ENCODE peak calls at places on chromosome 3, in eight cellular contexts. One of them, this sample, is unnamed.
A peak's percentile ranks its signal among the peaks of the same experiment; 100 is the strongest.

GRCh38 chr3:149442845-149443544 is 31.5 kb upstream of the TM4SF4 start:
- DNase-seq in NCI-H1105: no peak
- DNase-seq in stimulated activated CD8-positive, alpha-beta memory T cell treated with anti-CD3 and anti-CD28 coated beads, Interleukin-15, amount 100 ng/mL, for 4 hours: no peak
- DNase-seq in effector memory CD8-positive, alpha-beta T cell: no peak
- DNase-seq in KBM-7: no peak
- DNase-seq in memory B cell: no peak
- DNase-seq in activated naive CD8-positive, alpha-beta T cell treated with anti-CD3 and anti-CD28 coated beads, Interleukin-2, amount 50 U/mL, for 24 hours: no peak
- DNase-seq in fibroblast of mammary gland: peak; percentile 85
- DNase-seq in this sample: peak; percentile 43

GRCh38 chr3:196868297-196868661 is 559 bp downstream of the SENP5 start:
- DNase-seq in activated naive CD8-positive, alpha-beta T cell treated with anti-CD3 and anti-CD28 coated beads, Interleukin-2, amount 50 U/mL, for 24 hours: peak; percentile 34
- DNase-seq in effector memory CD8-positive, alpha-beta T cell: peak; percentile 1
- DNase-seq in KBM-7: peak; percentile 54
- DNase-seq in fibroblast of mammary gland: peak; percentile 13
- DNase-seq in memory B cell: peak; percentile 4
- DNase-seq in stimulated activated CD8-positive, alpha-beta memory T cell treated with anti-CD3 and anti-CD28 coated beads, Interleukin-15, amount 100 ng/mL, for 4 hours: no peak
- DNase-seq in NCI-H1105: no peak
- DNase-seq in this sample: no peak

GRCh38 chr3:170423001-170423615 is 4.4 kb downstream of the CLDN11 start:
- DNase-seq in KBM-7: no peak
- DNase-seq in effector memory CD8-positive, alpha-beta T cell: no peak
- DNase-seq in activated naive CD8-positive, alpha-beta T cell treated with anti-CD3 and anti-CD28 coated beads, Interleukin-2, amount 50 U/mL, for 24 hours: no peak
- DNase-seq in fibroblast of mammary gland: no peak
- DNase-seq in NCI-H1105: no peak
- DNase-seq in memory B cell: no peak
- DNase-seq in stimulated activated CD8-positive, alpha-beta memory T cell treated with anti-CD3 and anti-CD28 coated beads, Interleukin-15, amount 100 ng/mL, for 4 hours: no peak
- DNase-seq in this sample: no peak

GRCh38 chr3:147843331-147843730 is 434.2 kb downstream of the ZIC1 start:
- DNase-seq in stimulated activated CD8-positive, alpha-beta memory T cell treated with anti-CD3 and anti-CD28 coated beads, Interleukin-15, amount 100 ng/mL, for 4 hours: no peak
- DNase-seq in activated naive CD8-positive, alpha-beta T cell treated with anti-CD3 and anti-CD28 coated beads, Interleukin-2, amount 50 U/mL, for 24 hours: no peak
- DNase-seq in memory B cell: no peak
- DNase-seq in KBM-7: no peak
- DNase-seq in effector memory CD8-positive, alpha-beta T cell: no peak
- DNase-seq in NCI-H1105: no peak
- DNase-seq in fibroblast of mammary gland: peak; percentile 37
- DNase-seq in this sample: no peak

GRCh38 chr3:42638339-42638842 is 15.1 kb upstream of the ZBTB47 start:
- DNase-seq in fibroblast of mammary gland: no peak
- DNase-seq in activated naive CD8-positive, alpha-beta T cell treated with anti-CD3 and anti-CD28 coated beads, Interleukin-2, amount 50 U/mL, for 24 hours: no peak
- DNase-seq in effector memory CD8-positive, alpha-beta T cell: no peak
- DNase-seq in KBM-7: no peak
- DNase-seq in stimulated activated CD8-positive, alpha-beta memory T cell treated with anti-CD3 and anti-CD28 coated beads, Interleukin-15, amount 100 ng/mL, for 4 hours: no peak
- DNase-seq in memory B cell: no peak
- DNase-seq in NCI-H1105: no peak
- DNase-seq in this sample: no peak

GRCh38 chr3:25906132-25906906 is 116.4 kb downstream of the OXSM start:
- DNase-seq in fibroblast of mammary gland: no peak
- DNase-seq in effector memory CD8-positive, alpha-beta T cell: no peak
- DNase-seq in stimulated activated CD8-positive, alpha-beta memory T cell treated with anti-CD3 and anti-CD28 coated beads, Interleukin-15, amount 100 ng/mL, for 4 hours: no peak
- DNase-seq in NCI-H1105: no peak
- DNase-seq in KBM-7: no peak
- DNase-seq in memory B cell: no peak
- DNase-seq in activated naive CD8-positive, alpha-beta T cell treated with anti-CD3 and anti-CD28 coated beads, Interleukin-2, amount 50 U/mL, for 24 hours: no peak
- DNase-seq in this sample: no peak

GRCh38 chr3:184604039-184604955 is 42.7 kb downstream of the EPHB3 start:
- DNase-seq in effector memory CD8-positive, alpha-beta T cell: no peak
- DNase-seq in activated naive CD8-positive, alpha-beta T cell treated with anti-CD3 and anti-CD28 coated beads, Interleukin-2, amount 50 U/mL, for 24 hours: no peak
- DNase-seq in stimulated activated CD8-positive, alpha-beta memory T cell treated with anti-CD3 and anti-CD28 coated beads, Interleukin-15, amount 100 ng/mL, for 4 hours: no peak
- DNase-seq in fibroblast of mammary gland: no peak
- DNase-seq in KBM-7: peak; percentile 68
- DNase-seq in NCI-H1105: no peak
- DNase-seq in memory B cell: no peak
- DNase-seq in this sample: no peak

GRCh38 chr3:47394140-47394855 is 13.5 kb downstream of the PTPN23 start:
- DNase-seq in effector memory CD8-positive, alpha-beta T cell: no peak
- DNase-seq in memory B cell: no peak
- DNase-seq in activated naive CD8-positive, alpha-beta T cell treated with anti-CD3 and anti-CD28 coated beads, Interleukin-2, amount 50 U/mL, for 24 hours: no peak
- DNase-seq in KBM-7: no peak
- DNase-seq in stimulated activated CD8-positive, alpha-beta memory T cell treated with anti-CD3 and anti-CD28 coated beads, Interleukin-15, amount 100 ng/mL, for 4 hours: no peak
- DNase-seq in NCI-H1105: no peak
- DNase-seq in fibroblast of mammary gland: no peak
- DNase-seq in this sample: no peak

GRCh38 chr3:133662256-133662773 is 574 bp upstream of the TOPBP1 start:
- DNase-seq in activated naive CD8-positive, alpha-beta T cell treated with anti-CD3 and anti-CD28 coated beads, Interleukin-2, amount 50 U/mL, for 24 hours: peak; percentile 28
- DNase-seq in KBM-7: no peak
- DNase-seq in NCI-H1105: no peak
- DNase-seq in memory B cell: no peak
- DNase-seq in stimulated activated CD8-positive, alpha-beta memory T cell treated with anti-CD3 and anti-CD28 coated beads, Interleukin-15, amount 100 ng/mL, for 4 hours: no peak
- DNase-seq in effector memory CD8-positive, alpha-beta T cell: peak; percentile 1
- DNase-seq in fibroblast of mammary gland: peak; percentile 33
- DNase-seq in this sample: no peak

GRCh38 chr3:177379045-177379444 is 181.8 kb upstream of the TBL1XR1 start:
- DNase-seq in activated naive CD8-positive, alpha-beta T cell treated with anti-CD3 and anti-CD28 coated beads, Interleukin-2, amount 50 U/mL, for 24 hours: no peak
- DNase-seq in stimulated activated CD8-positive, alpha-beta memory T cell treated with anti-CD3 and anti-CD28 coated beads, Interleukin-15, amount 100 ng/mL, for 4 hours: no peak
- DNase-seq in KBM-7: no peak
- DNase-seq in fibroblast of mammary gland: no peak
- DNase-seq in memory B cell: no peak
- DNase-seq in NCI-H1105: no peak
- DNase-seq in effector memory CD8-positive, alpha-beta T cell: no peak
- DNase-seq in this sample: no peak

GRCh38 chr3:116579843-116580242 is 129.7 kb upstream of the TUSC7 start:
- DNase-seq in fibroblast of mammary gland: peak; percentile 15
- DNase-seq in activated naive CD8-positive, alpha-beta T cell treated with anti-CD3 and anti-CD28 coated beads, Interleukin-2, amount 50 U/mL, for 24 hours: no peak
- DNase-seq in memory B cell: no peak
- DNase-seq in stimulated activated CD8-positive, alpha-beta memory T cell treated with anti-CD3 and anti-CD28 coated beads, Interleukin-15, amount 100 ng/mL, for 4 hours: no peak
- DNase-seq in NCI-H1105: no peak
- DNase-seq in effector memory CD8-positive, alpha-beta T cell: no peak
- DNase-seq in KBM-7: peak; percentile 23
- DNase-seq in this sample: no peak

GRCh38 chr3:12891985-12892839 is 50.8 kb upstream of the RPL32 start:
- DNase-seq in memory B cell: peak; percentile 31
- DNase-seq in effector memory CD8-positive, alpha-beta T cell: peak; percentile 33
- DNase-seq in fibroblast of mammary gland: peak; percentile 71
- DNase-seq in KBM-7: peak; percentile 73
- DNase-seq in NCI-H1105: peak; percentile 21
- DNase-seq in activated naive CD8-positive, alpha-beta T cell treated with anti-CD3 and anti-CD28 coated beads, Interleukin-2, amount 50 U/mL, for 24 hours: peak; percentile 45
- DNase-seq in stimulated activated CD8-positive, alpha-beta memory T cell treated with anti-CD3 and anti-CD28 coated beads, Interleukin-15, amount 100 ng/mL, for 4 hours: no peak
- DNase-seq in this sample: peak; percentile 36

GRCh38 chr3:178233371-178233770 is 302.9 kb upstream of the KCNMB2 start:
- DNase-seq in memory B cell: no peak
- DNase-seq in fibroblast of mammary gland: no peak
- DNase-seq in activated naive CD8-positive, alpha-beta T cell treated with anti-CD3 and anti-CD28 coated beads, Interleukin-2, amount 50 U/mL, for 24 hours: no peak
- DNase-seq in effector memory CD8-positive, alpha-beta T cell: no peak
- DNase-seq in KBM-7: no peak
- DNase-seq in NCI-H1105: no peak
- DNase-seq in stimulated activated CD8-positive, alpha-beta memory T cell treated with anti-CD3 and anti-CD28 coated beads, Interleukin-15, amount 100 ng/mL, for 4 hours: no peak
- DNase-seq in this sample: no peak

GRCh38 chr3:107222927-107223326 is 154.3 kb upstream of the CCDC54 start:
- DNase-seq in activated naive CD8-positive, alpha-beta T cell treated with anti-CD3 and anti-CD28 coated beads, Interleukin-2, amount 50 U/mL, for 24 hours: no peak
- DNase-seq in memory B cell: no peak
- DNase-seq in NCI-H1105: no peak
- DNase-seq in fibroblast of mammary gland: peak; percentile 78
- DNase-seq in effector memory CD8-positive, alpha-beta T cell: no peak
- DNase-seq in stimulated activated CD8-positive, alpha-beta memory T cell treated with anti-CD3 and anti-CD28 coated beads, Interleukin-15, amount 100 ng/mL, for 4 hours: no peak
- DNase-seq in KBM-7: no peak
- DNase-seq in this sample: peak; percentile 93

GRCh38 chr3:79005084-79005483 is 762.7 kb downstream of the ROBO1 start:
- DNase-seq in memory B cell: no peak
- DNase-seq in KBM-7: no peak
- DNase-seq in effector memory CD8-positive, alpha-beta T cell: no peak
- DNase-seq in fibroblast of mammary gland: peak; percentile 86
- DNase-seq in activated naive CD8-positive, alpha-beta T cell treated with anti-CD3 and anti-CD28 coated beads, Interleukin-2, amount 50 U/mL, for 24 hours: no peak
- DNase-seq in stimulated activated CD8-positive, alpha-beta memory T cell treated with anti-CD3 and anti-CD28 coated beads, Interleukin-15, amount 100 ng/mL, for 4 hours: no peak
- DNase-seq in NCI-H1105: no peak
- DNase-seq in this sample: no peak

GRCh38 chr3:41717591-41718093 is 244.3 kb downstream of the ULK4 start:
- DNase-seq in activated naive CD8-positive, alpha-beta T cell treated with anti-CD3 and anti-CD28 coated beads, Interleukin-2, amount 50 U/mL, for 24 hours: no peak
- DNase-seq in fibroblast of mammary gland: no peak
- DNase-seq in memory B cell: no peak
- DNase-seq in NCI-H1105: no peak
- DNase-seq in KBM-7: no peak
- DNase-seq in stimulated activated CD8-positive, alpha-beta memory T cell treated with anti-CD3 and anti-CD28 coated beads, Interleukin-15, amount 100 ng/mL, for 4 hours: no peak
- DNase-seq in effector memory CD8-positive, alpha-beta T cell: no peak
- DNase-seq in this sample: no peak

GRCh38 chr3:172286554-172287148 is 161.6 kb downstream of the GHSR start:
- DNase-seq in effector memory CD8-positive, alpha-beta T cell: no peak
- DNase-seq in activated naive CD8-positive, alpha-beta T cell treated with anti-CD3 and anti-CD28 coated beads, Interleukin-2, amount 50 U/mL, for 24 hours: no peak
- DNase-seq in NCI-H1105: no peak
- DNase-seq in memory B cell: no peak
- DNase-seq in fibroblast of mammary gland: no peak
- DNase-seq in KBM-7: no peak
- DNase-seq in stimulated activated CD8-positive, alpha-beta memory T cell treated with anti-CD3 and anti-CD28 coated beads, Interleukin-15, amount 100 ng/mL, for 4 hours: no peak
- DNase-seq in this sample: no peak

GRCh38 chr3:76107935-76108570 is 322.7 kb upstream of the ZNF717 start:
- DNase-seq in stimulated activated CD8-positive, alpha-beta memory T cell treated with anti-CD3 and anti-CD28 coated beads, Interleukin-15, amount 100 ng/mL, for 4 hours: no peak
- DNase-seq in memory B cell: no peak
- DNase-seq in fibroblast of mammary gland: peak; percentile 54
- DNase-seq in NCI-H1105: no peak
- DNase-seq in effector memory CD8-positive, alpha-beta T cell: no peak
- DNase-seq in activated naive CD8-positive, alpha-beta T cell treated with anti-CD3 and anti-CD28 coated beads, Interleukin-2, amount 50 U/mL, for 24 hours: no peak
- DNase-seq in KBM-7: peak; percentile 21
- DNase-seq in this sample: peak; percentile 35

GRCh38 chr3:44950273-44950672 is 25.7 kb downstream of the ZDHHC3 start:
- DNase-seq in memory B cell: no peak
- DNase-seq in KBM-7: no peak
- DNase-seq in effector memory CD8-positive, alpha-beta T cell: no peak
- DNase-seq in activated naive CD8-positive, alpha-beta T cell treated with anti-CD3 and anti-CD28 coated beads, Interleukin-2, amount 50 U/mL, for 24 hours: no peak
- DNase-seq in NCI-H1105: no peak
- DNase-seq in stimulated activated CD8-positive, alpha-beta memory T cell treated with anti-CD3 and anti-CD28 coated beads, Interleukin-15, amount 100 ng/mL, for 4 hours: no peak
- DNase-seq in fibroblast of mammary gland: no peak
- DNase-seq in this sample: no peak

GRCh38 chr3:175456496-175456895 is 597.4 kb downstream of the NAALADL2 start:
- DNase-seq in effector memory CD8-positive, alpha-beta T cell: no peak
- DNase-seq in activated naive CD8-positive, alpha-beta T cell treated with anti-CD3 and anti-CD28 coated beads, Interleukin-2, amount 50 U/mL, for 24 hours: no peak
- DNase-seq in stimulated activated CD8-positive, alpha-beta memory T cell treated with anti-CD3 and anti-CD28 coated beads, Interleukin-15, amount 100 ng/mL, for 4 hours: no peak
- DNase-seq in KBM-7: no peak
- DNase-seq in NCI-H1105: no peak
- DNase-seq in memory B cell: no peak
- DNase-seq in fibroblast of mammary gland: peak; percentile 63
- DNase-seq in this sample: no peak

GRCh38 chr3:171971919-171972526 is 67.4 kb upstream of the FNDC3B start:
- DNase-seq in KBM-7: no peak
- DNase-seq in stimulated activated CD8-positive, alpha-beta memory T cell treated with anti-CD3 and anti-CD28 coated beads, Interleukin-15, amount 100 ng/mL, for 4 hours: no peak
- DNase-seq in activated naive CD8-positive, alpha-beta T cell treated with anti-CD3 and anti-CD28 coated beads, Interleukin-2, amount 50 U/mL, for 24 hours: no peak
- DNase-seq in fibroblast of mammary gland: peak; percentile 56
- DNase-seq in memory B cell: no peak
- DNase-seq in effector memory CD8-positive, alpha-beta T cell: no peak
- DNase-seq in NCI-H1105: no peak
- DNase-seq in this sample: peak; percentile 35

GRCh38 chr3:53589201-53589600 is 94.8 kb downstream of the CACNA1D start:
- DNase-seq in effector memory CD8-positive, alpha-beta T cell: no peak
- DNase-seq in memory B cell: no peak
- DNase-seq in activated naive CD8-positive, alpha-beta T cell treated with anti-CD3 and anti-CD28 coated beads, Interleukin-2, amount 50 U/mL, for 24 hours: no peak
- DNase-seq in stimulated activated CD8-positive, alpha-beta memory T cell treated with anti-CD3 and anti-CD28 coated beads, Interleukin-15, amount 100 ng/mL, for 4 hours: no peak
- DNase-seq in KBM-7: no peak
- DNase-seq in NCI-H1105: no peak
- DNase-seq in fibroblast of mammary gland: no peak
- DNase-seq in this sample: no peak

GRCh38 chr3:197103766-197104165 is 74.1 kb upstream of the MELTF start:
- DNase-seq in fibroblast of mammary gland: peak; percentile 13
- DNase-seq in memory B cell: no peak
- DNase-seq in stimulated activated CD8-positive, alpha-beta memory T cell treated with anti-CD3 and anti-CD28 coated beads, Interleukin-15, amount 100 ng/mL, for 4 hours: no peak
- DNase-seq in KBM-7: no peak
- DNase-seq in effector memory CD8-positive, alpha-beta T cell: no peak
- DNase-seq in activated naive CD8-positive, alpha-beta T cell treated with anti-CD3 and anti-CD28 coated beads, Interleukin-2, amount 50 U/mL, for 24 hours: no peak
- DNase-seq in NCI-H1105: no peak
- DNase-seq in this sample: peak; percentile 9

GRCh38 chr3:66276705-66277274 is 56.0 kb downstream of the SLC25A26 start:
- DNase-seq in NCI-H1105: peak; percentile 28
- DNase-seq in fibroblast of mammary gland: peak; percentile 79
- DNase-seq in effector memory CD8-positive, alpha-beta T cell: peak; percentile 68
- DNase-seq in activated naive CD8-positive, alpha-beta T cell treated with anti-CD3 and anti-CD28 coated beads, Interleukin-2, amount 50 U/mL, for 24 hours: peak; percentile 52
- DNase-seq in KBM-7: peak; percentile 79
- DNase-seq in memory B cell: peak; percentile 46
- DNase-seq in stimulated activated CD8-positive, alpha-beta memory T cell treated with anti-CD3 and anti-CD28 coated beads, Interleukin-15, amount 100 ng/mL, for 4 hours: no peak
- DNase-seq in this sample: peak; percentile 64

GRCh38 chr3:187987919-187988318 is 166.0 kb upstream of the LPP start:
- DNase-seq in activated naive CD8-positive, alpha-beta T cell treated with anti-CD3 and anti-CD28 coated beads, Interleukin-2, amount 50 U/mL, for 24 hours: peak; percentile 37
- DNase-seq in KBM-7: no peak
- DNase-seq in fibroblast of mammary gland: no peak
- DNase-seq in stimulated activated CD8-positive, alpha-beta memory T cell treated with anti-CD3 and anti-CD28 coated beads, Interleukin-15, amount 100 ng/mL, for 4 hours: peak; percentile 40
- DNase-seq in NCI-H1105: no peak
- DNase-seq in effector memory CD8-positive, alpha-beta T cell: peak; percentile 64
- DNase-seq in memory B cell: no peak
- DNase-seq in this sample: no peak